ENCODE peak calls at places on chromosomes 2 and 18, in nine cellular contexts. A is adrenal gland; H is CD4-positive, alpha-beta T cell; I is colonic mucosa; J is stomach; F is epithelial cell of prostate; B is GM23248; G is substantia nigra; Z is right cardiac atrium. P is an unnamed sample.

GRCh38 chr2:205684871-205685313 is 2.6 kb downstream of the NRP2 start:
- DNase-seq in B (no peak), F (no peak), J (no peak), Z (peak; percentile 71), G (peak; percentile 57), I (no peak), A (peak; percentile 77), H (no peak), P (no peak)

GRCh38 chr2:42602218-42602936 is 33.9 kb downstream of the MTA3 start:
- DNase-seq in B (no peak), A (peak; percentile 39), H (no peak), G (no peak), I (peak; percentile 35), Z (no peak), F (no peak), J (no peak), P (no peak)

GRCh38 chr2:189751080-189751658 is 11.4 kb downstream of the OSGEPL1 start:
- DNase-seq in Z (no peak), G (peak; percentile 4), H (peak; percentile 19), B (peak; percentile 59), J (peak; percentile 32), A (peak; percentile 78), F (no peak), I (peak; percentile 46), P (no peak)

GRCh38 chr2:150127995-150128394 is 359.5 kb downstream of the RND3 start:
- DNase-seq in H (no peak), F (no peak), J (no peak), Z (no peak), B (peak; percentile 83), G (no peak), I (no peak), A (no peak), P (no peak)

GRCh38 chr2:204828191-204828590 is 282.9 kb downstream of the PARD3B start:
- DNase-seq in J (no peak), H (no peak), Z (no peak), G (no peak), B (no peak), A (no peak), F (no peak), I (no peak), P (no peak)

GRCh38 chr2:239192456-239192855 is 208.4 kb downstream of the HDAC4 start:
- DNase-seq in F (no peak), J (peak; percentile 19), B (no peak), Z (no peak), A (peak; percentile 52), I (no peak), G (no peak), H (no peak), P (no peak)

GRCh38 chr18:31301201-31301655 is 16.7 kb upstream of the DSG1 start:
- DNase-seq in Z (no peak), A (no peak), B (no peak), I (no peak), F (no peak), J (no peak), H (no peak), G (no peak), P (no peak)

GRCh38 chr18:79554945-79555645 is 124.5 kb upstream of the CTDP1 start:
- DNase-seq in G (no peak), J (no peak), A (no peak), I (no peak), H (no peak), Z (peak; percentile 37), F (no peak), B (no peak), P (no peak)

GRCh38 chr18:3541549-3542386 is 91.8 kb downstream of the TGIF1 start:
- DNase-seq in H (no peak), A (no peak), G (no peak), B (no peak), I (no peak), F (no peak), J (no peak), Z (no peak), P (no peak)

DNA sequence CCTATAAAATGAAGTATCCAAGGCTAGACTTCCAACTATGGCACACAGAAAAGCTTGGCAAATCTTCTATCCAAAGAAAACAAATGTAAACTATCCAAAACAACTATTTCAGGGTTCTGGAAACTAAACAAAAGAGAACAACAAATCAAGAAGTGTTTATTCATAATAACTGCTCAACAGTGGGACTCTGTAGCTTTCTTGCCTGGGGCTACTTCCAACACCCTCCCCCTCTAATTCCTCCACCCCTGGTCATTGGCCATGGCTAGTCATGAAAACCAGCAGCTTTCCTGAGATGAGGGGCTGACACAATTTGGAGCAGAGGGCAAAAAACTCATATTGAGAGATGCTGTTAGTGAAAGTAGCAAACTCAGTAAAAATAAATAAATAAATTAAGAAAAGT is 106.9 kb downstream of the EXOC6B start:
- DNase-seq in J (no peak), A (no peak), B (no peak), F (no peak), I (no peak), G (no peak), H (no peak), Z (no peak), P (no peak)
- H3K27ac ChIP-seq in J (no peak overlapping the region), A (no peak overlapping the region), B (no peak overlapping the region), F (no peak overlapping the region), I (no peak overlapping the region), G (no peak overlapping the region), H (no peak overlapping the region), Z (no peak overlapping the region), P (no peak overlapping the region)

GRCh38 chr2:16162491-16163040 is 222.2 kb downstream of the MYCN start:
- DNase-seq in H (no peak), J (no peak), F (no peak), G (no peak), A (no peak), Z (no peak), B (no peak), I (no peak), P (no peak)

GRCh38 chr2:16161085-16161565 is 220.8 kb downstream of the MYCN start:
- DNase-seq in A (no peak), H (no peak), I (no peak), J (no peak), F (no peak), Z (no peak), B (no peak), G (no peak), P (no peak)

GRCh38 chr2:16165518-16166326 is 225.4 kb downstream of the MYCN start:
- DNase-seq in Z (no peak), H (no peak), G (no peak), A (no peak), J (no peak), B (no peak), I (no peak), F (no peak), P (no peak)

GRCh38 chr2:16160281-16161084 is 220.1 kb downstream of the MYCN start:
- DNase-seq in F (no peak), Z (no peak), A (no peak), H (no peak), J (no peak), I (no peak), G (no peak), B (no peak), P (no peak)

DNA sequence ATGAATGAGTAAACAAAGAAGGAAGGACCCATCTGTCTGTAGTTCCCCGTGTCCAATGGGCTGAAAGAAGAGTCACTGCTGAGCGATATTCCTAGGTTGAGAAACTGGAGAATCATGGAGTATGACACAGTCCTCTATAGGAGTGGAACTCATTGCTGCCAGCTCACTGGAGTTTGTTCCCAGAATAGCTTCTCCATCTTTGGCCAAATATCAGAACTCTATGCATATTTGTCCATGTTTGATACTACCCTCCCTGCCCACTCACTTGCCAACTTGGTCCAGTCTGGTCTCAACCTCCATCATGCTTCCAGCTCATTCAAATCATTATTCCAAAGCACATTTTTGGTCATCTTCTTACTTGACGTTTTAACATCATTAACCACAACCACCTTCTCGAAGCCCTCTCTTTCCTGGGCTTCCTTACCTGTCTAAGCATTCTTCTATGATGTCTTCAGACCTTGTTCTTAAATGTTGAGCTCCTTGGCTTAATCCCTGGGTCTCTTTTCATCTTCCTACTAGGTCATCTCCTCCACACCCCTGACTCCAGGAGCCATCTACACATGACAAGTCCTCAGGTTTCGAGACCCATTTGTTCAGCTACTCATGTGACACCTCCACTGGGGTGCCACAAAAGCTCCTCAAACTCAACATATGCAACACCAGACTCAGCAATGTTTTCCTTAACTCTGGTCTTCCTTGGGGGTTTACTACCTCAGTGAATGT is 221.6 kb downstream of the MYCN start:
- DNase-seq in A (no peak), B (no peak), G (no peak), F (no peak), I (no peak), H (no peak), Z (no peak), J (no peak), P (no peak)
- H3K27ac ChIP-seq in A (no peak overlapping the region), B (no peak overlapping the region), G (no peak overlapping the region), F (no peak overlapping the region), I (no peak overlapping the region), H (no peak overlapping the region), Z (no peak overlapping the region), J (no peak overlapping the region), P (no peak overlapping the region)

GRCh38 chr18:6638470-6638869 is 91.0 kb upstream of the ARHGAP28 start:
- DNase-seq in Z (no peak), F (no peak), I (no peak), J (no peak), B (no peak), G (no peak), A (no peak), H (no peak), P (no peak)

GRCh38 chr18:6627621-6628020 is 101.9 kb upstream of the ARHGAP28 start:
- DNase-seq in A (no peak), G (no peak), F (no peak), I (no peak), Z (no peak), B (peak; percentile 48), J (no peak), H (no peak), P (no peak)

GRCh38 chr18:6628189-6628588 is 101.3 kb upstream of the ARHGAP28 start:
- DNase-seq in Z (no peak), H (no peak), I (no peak), B (no peak), G (no peak), J (no peak), F (no peak), A (no peak), P (no peak)

GRCh38 chr18:6629635-6630140 is 99.8 kb upstream of the ARHGAP28 start:
- DNase-seq in J (no peak), A (no peak), I (no peak), H (no peak), G (no peak), Z (no peak), B (peak; percentile 84), F (peak; percentile 29), P (no peak)

DNA sequence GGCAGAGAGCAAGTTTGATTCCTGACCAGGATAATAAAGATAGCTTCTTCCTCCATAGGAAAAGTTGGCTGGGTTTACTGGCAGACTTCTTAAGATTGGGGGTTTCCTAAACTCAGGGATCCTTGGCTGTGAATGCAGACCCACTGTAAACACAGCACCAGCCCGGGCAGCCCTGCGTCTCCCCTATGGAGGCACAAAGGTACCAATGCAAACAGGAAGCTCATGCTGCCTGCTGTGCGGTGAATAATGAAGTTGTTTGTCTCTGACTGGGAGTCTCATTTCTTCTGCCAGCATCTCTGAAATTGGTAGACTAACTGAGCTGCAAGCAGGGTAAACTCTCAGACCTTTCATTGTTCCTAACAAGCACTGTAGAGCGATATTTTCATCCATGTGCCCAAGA is 96.1 kb upstream of the ARHGAP28 start:
- DNase-seq in J (no peak), G (no peak), H (no peak), I (no peak), Z (no peak), A (no peak), F (no peak), B (no peak), P (no peak)
- H3K27ac ChIP-seq in J (no peak overlapping the region), G (no peak overlapping the region), H (no peak overlapping the region), I (no peak overlapping the region), Z (no peak overlapping the region), A (no peak overlapping the region), F (no peak overlapping the region), B (no peak overlapping the region), P (no peak overlapping the region)

GRCh38 chr2:7666561-7667259 is 749.5 kb downstream of the RNF144A start:
- DNase-seq in Z (no peak), J (no peak), B (no peak), I (no peak), A (no peak), G (no peak), F (no peak), H (no peak), P (no peak)
- H3K27ac ChIP-seq in Z (no peak overlapping the region), J (no peak overlapping the region), B (no peak overlapping the region), I (no peak overlapping the region), A (no peak overlapping the region), G (no peak overlapping the region), F (no peak overlapping the region), H (no peak overlapping the region), P (no peak overlapping the region)